ENCODE peak calls at places on chromosomes 4 and X, in seven cellular contexts. D is ureter; G is pancreas; M is NAMALWA; S is stimulated activated CD4-positive, alpha-beta T cell treated with anti-CD3 and anti-CD28 coated beads, Interleukin-2, amount 100 ng/mL, for 24 hours; B is heart right ventricle; E is fibroblast of the conjunctiva. J is an unnamed sample.

GRCh38 chr4:108031427-108032083 is 41.9 kb downstream of the HADH start:
- DNase-seq in M (no peak), B (no peak), E (no peak), S (peak), G (no peak), D (no peak), J (no peak)

GRCh38 chr4:140130677-140131076 is 23.3 kb downstream of the MAML3 start:
- DNase-seq in M (no peak), G (no peak), S (no peak), B (no peak), E (no peak), D (peak), J (no peak)

GRCh38 chr4:2512396-2513135 is 23.9 kb upstream of the FAM193A start:
- DNase-seq in M (no peak), S (no peak), D (no peak), G (no peak), B (no peak), E (no peak), J (no peak)

GRCh38 chr4:20305976-20306375 is 54.3 kb downstream of the SLIT2 start:
- DNase-seq in D (no peak), B (no peak), M (peak), S (no peak), G (no peak), E (no peak), J (no peak)

GRCh38 chr4:27218013-27218412 is 357.4 kb downstream of the STIM2 start:
- DNase-seq in M (no peak), B (no peak), D (no peak), E (no peak), S (no peak), G (no peak), J (no peak)

GRCh38 chr4:109754093-109754857 is 24.4 kb upstream of the PLA2G12A start:
- DNase-seq in B (no peak), S (no peak), M (no peak), G (no peak), E (no peak), D (no peak), J (no peak)

GRCh38 chrX:77597090-77597489 is 149.9 kb downstream of the FGF16 start:
- DNase-seq in G (no peak), S (no peak), B (no peak), E (no peak), D (no peak), M (peak), J (peak)

GRCh38 chrX:20432746-20433374 is 166.2 kb upstream of the RPS6KA3 start:
- DNase-seq in G (no peak), S (no peak), B (no peak), D (no peak), E (no peak), M (no peak), J (no peak)

GRCh38 chr4:86089053-86089452 is 270.8 kb downstream of the MAPK10 start:
- DNase-seq in G (no peak), B (no peak), S (no peak), D (no peak), M (no peak), E (no peak), J (no peak)